ENCODE peak calls at places on chromosomes 5 and 9, in six cellular contexts. One of them, this sample, is unnamed.

GRCh38 chr5:139648205-139649081 is at the start of gene CXXC5:
- DNase-seq in fibroblast of lung: peak; percentile 86
- DNase-seq in hepatocyte: peak; percentile 93
- DNase-seq in stomach: peak; percentile 87
- DNase-seq in coronary artery: peak; percentile 86
- DNase-seq in endodermal cell: peak; percentile 94
- DNase-seq in this sample: peak; percentile 68

GRCh38 chr5:32753051-32753450 is 41.9 kb downstream of the NPR3 start:
- DNase-seq in stomach: no peak
- DNase-seq in fibroblast of lung: peak; percentile 81
- DNase-seq in coronary artery: no peak
- DNase-seq in endodermal cell: no peak
- DNase-seq in hepatocyte: no peak
- DNase-seq in this sample: peak; percentile 7

GRCh38 chr9:26331223-26331622 is 561.4 kb downstream of the CAAP1 start:
- DNase-seq in fibroblast of lung: no peak
- DNase-seq in hepatocyte: no peak
- DNase-seq in endodermal cell: no peak
- DNase-seq in coronary artery: no peak
- DNase-seq in stomach: no peak
- DNase-seq in this sample: no peak

GRCh38 chr5:35753500-35753899 is 103.2 kb upstream of the IL7R start:
- DNase-seq in endodermal cell: peak; percentile 75
- DNase-seq in coronary artery: no peak
- DNase-seq in hepatocyte: no peak
- DNase-seq in stomach: no peak
- DNase-seq in fibroblast of lung: no peak
- DNase-seq in this sample: no peak

GRCh38 chr9:4986291-4986690 is 1.2 kb downstream of the JAK2 start:
- DNase-seq in coronary artery: no peak
- DNase-seq in endodermal cell: no peak
- DNase-seq in hepatocyte: no peak
- DNase-seq in fibroblast of lung: peak; percentile 36
- DNase-seq in stomach: no peak
- DNase-seq in this sample: no peak

GRCh38 chr5:119583684-119584083 is 45.7 kb upstream of the FAM170A start:
- DNase-seq in fibroblast of lung: no peak
- DNase-seq in hepatocyte: no peak
- DNase-seq in stomach: no peak
- DNase-seq in endodermal cell: no peak
- DNase-seq in coronary artery: no peak
- DNase-seq in this sample: no peak

GRCh38 chr5:68304421-68305052 is 89.0 kb downstream of the PIK3R1 start:
- DNase-seq in coronary artery: no peak
- DNase-seq in endodermal cell: no peak
- DNase-seq in fibroblast of lung: no peak
- DNase-seq in hepatocyte: peak; percentile 47
- DNase-seq in stomach: no peak
- DNase-seq in this sample: no peak

GRCh38 chr9:132239999-132240859 is 78.4 kb downstream of the NTNG2 start:
- DNase-seq in hepatocyte: no peak
- DNase-seq in stomach: no peak
- DNase-seq in endodermal cell: peak; percentile 51
- DNase-seq in fibroblast of lung: no peak
- DNase-seq in coronary artery: peak; percentile 84
- DNase-seq in this sample: no peak

GRCh38 chr9:70811638-70812037 is 309.8 kb downstream of the TRPM3 start:
- DNase-seq in coronary artery: no peak
- DNase-seq in stomach: no peak
- DNase-seq in fibroblast of lung: no peak
- DNase-seq in hepatocyte: no peak
- DNase-seq in endodermal cell: no peak
- DNase-seq in this sample: no peak

GRCh38 chr9:135137398-135137832 is 49.9 kb downstream of the OLFM1 start:
- DNase-seq in endodermal cell: peak; percentile 83
- DNase-seq in hepatocyte: no peak
- DNase-seq in stomach: no peak
- DNase-seq in fibroblast of lung: no peak
- DNase-seq in coronary artery: no peak
- DNase-seq in this sample: no peak

GRCh38 chr9:96875460-96876142 is 21.3 kb upstream of the ZNF782 start:
- DNase-seq in fibroblast of lung: peak; percentile 83
- DNase-seq in hepatocyte: peak; percentile 92
- DNase-seq in stomach: peak; percentile 70
- DNase-seq in endodermal cell: peak; percentile 97
- DNase-seq in coronary artery: no peak
- DNase-seq in this sample: peak; percentile 43

DNA sequence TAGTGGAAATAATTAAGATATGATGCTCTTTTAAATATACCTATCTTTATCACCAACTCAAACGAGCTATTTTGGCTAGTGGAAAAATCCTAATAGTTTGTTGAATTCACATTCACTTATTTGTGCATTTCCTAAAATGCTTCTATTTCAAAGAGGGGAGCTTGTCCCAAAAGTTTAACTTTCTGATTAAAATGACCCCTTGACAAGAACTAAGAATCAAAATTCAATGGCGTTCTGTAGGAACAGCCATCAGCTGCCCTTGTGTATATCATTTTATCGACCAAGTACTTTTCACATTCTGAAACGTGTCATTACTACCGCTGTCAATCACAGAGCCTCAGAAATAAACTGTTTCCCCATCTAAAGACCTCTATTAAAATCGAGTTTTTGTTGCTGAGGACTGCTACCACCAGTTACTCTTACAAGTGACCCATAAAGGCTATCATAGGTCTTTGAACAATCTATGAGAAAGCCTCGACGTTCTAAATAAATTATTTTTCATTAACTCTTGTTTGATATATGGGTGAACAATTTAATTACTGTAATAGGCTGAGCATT is 1.5 kb upstream of the FOXD1 start:
- DNase-seq in fibroblast of lung: peak; percentile 12
- DNase-seq in endodermal cell: no peak
- DNase-seq in hepatocyte: no peak
- DNase-seq in coronary artery: no peak
- DNase-seq in stomach: no peak
- DNase-seq in this sample: no peak
- TF ChIP-seq CTCF in fibroblast of lung: no peak
- TF ChIP-seq CTCF in endodermal cell: no peak
- TF ChIP-seq CTCF in hepatocyte: no peak
- TF ChIP-seq CTCF in coronary artery: no peak
- TF ChIP-seq CTCF in stomach: no peak
- TF ChIP-seq CTCF in this sample: no peak

DNA sequence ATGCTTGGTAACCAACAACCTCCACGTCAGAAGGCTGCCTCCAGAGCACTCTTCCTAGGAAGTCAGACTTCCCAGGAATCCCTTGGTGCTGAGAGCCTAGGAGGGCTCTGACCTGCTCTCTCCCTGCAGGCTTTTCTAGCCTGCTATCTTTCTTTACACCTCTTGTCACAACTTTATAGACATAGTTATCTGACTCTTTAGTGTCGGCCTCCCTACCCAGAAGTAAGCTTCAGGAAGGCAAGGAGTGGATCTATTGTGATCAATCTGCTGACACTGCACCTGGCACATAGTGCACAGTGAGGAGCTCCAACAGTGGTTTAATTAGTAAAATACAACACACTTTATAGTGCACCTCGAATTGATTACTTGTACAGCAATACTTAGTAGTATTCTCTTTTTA is 2.3 kb downstream of the AFAP1L1 start:
- DNase-seq in hepatocyte: peak; percentile 47
- DNase-seq in fibroblast of lung: no peak
- DNase-seq in stomach: no peak
- DNase-seq in endodermal cell: no peak
- DNase-seq in coronary artery: no peak
- DNase-seq in this sample: no peak
- H3K4me3 ChIP-seq in hepatocyte: no peak overlapping the region
- H3K4me3 ChIP-seq in fibroblast of lung: no peak overlapping the region
- H3K4me3 ChIP-seq in stomach: no peak overlapping the region
- H3K4me3 ChIP-seq in endodermal cell: no peak overlapping the region
- H3K4me3 ChIP-seq in coronary artery: no peak overlapping the region
- H3K4me3 ChIP-seq in this sample: no peak overlapping the region

GRCh38 chr5:74198156-74198555 is 442.4 kb downstream of the ENC1 start:
- DNase-seq in hepatocyte: no peak
- DNase-seq in stomach: no peak
- DNase-seq in fibroblast of lung: no peak
- DNase-seq in coronary artery: no peak
- DNase-seq in endodermal cell: no peak
- DNase-seq in this sample: no peak
- H3K27ac ChIP-seq in hepatocyte: no peak overlapping the region
- H3K27ac ChIP-seq in stomach: no peak overlapping the region
- H3K27ac ChIP-seq in fibroblast of lung: no peak overlapping the region
- H3K27ac ChIP-seq in coronary artery: no peak overlapping the region
- H3K27ac ChIP-seq in endodermal cell: no peak overlapping the region
- H3K27ac ChIP-seq in this sample: no peak overlapping the region

GRCh38 chr5:135880278-135880677 is 15.4 kb downstream of the IL9 start:
- DNase-seq in endodermal cell: peak; percentile 88
- DNase-seq in hepatocyte: no peak
- DNase-seq in coronary artery: no peak
- DNase-seq in fibroblast of lung: peak; percentile 2
- DNase-seq in stomach: no peak
- DNase-seq in this sample: no peak
- TF ChIP-seq CTCF in endodermal cell: peak; percentile 83
- TF ChIP-seq CTCF in hepatocyte: no peak
- TF ChIP-seq CTCF in coronary artery: no peak
- TF ChIP-seq CTCF in fibroblast of lung: peak; percentile 14
- TF ChIP-seq CTCF in stomach: no peak
- TF ChIP-seq CTCF in this sample: peak; percentile 28

DNA sequence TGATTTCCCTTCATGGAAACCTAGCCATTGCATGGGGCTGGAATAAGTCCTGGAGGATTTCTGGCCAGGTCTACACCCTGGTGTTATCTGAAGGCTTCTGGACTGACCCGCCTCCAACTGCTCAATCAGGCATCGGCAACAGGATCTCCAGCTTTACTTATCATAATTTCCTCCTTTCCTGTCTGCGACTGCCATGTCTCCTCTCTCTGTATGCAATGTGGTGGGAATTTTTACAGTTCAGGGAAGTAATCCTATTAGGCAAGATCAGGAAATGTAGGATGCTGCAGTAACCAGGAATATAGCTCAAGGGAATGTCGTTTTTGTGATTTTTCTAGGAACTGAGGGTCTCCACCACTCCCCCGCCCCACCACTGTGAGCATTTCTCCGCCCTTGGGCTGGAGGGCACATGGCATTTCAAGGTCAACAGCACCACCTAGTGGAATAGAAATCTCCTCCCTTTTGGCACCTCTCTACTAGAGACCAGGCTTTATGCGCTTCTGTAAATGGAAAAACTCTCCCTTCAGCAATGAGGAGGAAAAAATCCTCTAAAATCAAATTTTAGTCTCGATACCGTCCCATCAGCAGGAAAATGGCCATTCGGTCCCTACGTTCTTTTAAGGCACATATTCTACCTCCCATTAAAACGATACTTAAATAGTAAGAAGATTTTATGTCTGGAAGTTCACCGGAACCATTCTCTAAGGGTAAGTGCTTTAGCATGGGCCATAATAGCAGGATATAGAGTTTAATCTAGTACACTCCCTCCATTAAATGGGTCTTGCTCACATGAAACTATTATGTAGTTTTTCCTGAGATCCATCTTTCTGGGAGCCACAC is 93.0 kb downstream of the YTHDC2 start:
- DNase-seq in coronary artery: no peak
- DNase-seq in fibroblast of lung: peak; percentile 67
- DNase-seq in hepatocyte: peak; percentile 84
- DNase-seq in endodermal cell: peak; percentile 86
- DNase-seq in stomach: peak; percentile 28
- DNase-seq in this sample: peak; percentile 18
- H3K4me3 ChIP-seq in coronary artery: no peak overlapping the region
- H3K4me3 ChIP-seq in fibroblast of lung: peak overlapping the region; percentile 23
- H3K4me3 ChIP-seq in hepatocyte: no peak overlapping the region
- H3K4me3 ChIP-seq in endodermal cell: no peak overlapping the region
- H3K4me3 ChIP-seq in stomach: no peak overlapping the region
- H3K4me3 ChIP-seq in this sample: no peak overlapping the region

GRCh38 chr5:39226558-39226957 is 7.2 kb upstream of the FYB1 start:
- DNase-seq in endodermal cell: no peak
- DNase-seq in stomach: no peak
- DNase-seq in fibroblast of lung: no peak
- DNase-seq in hepatocyte: no peak
- DNase-seq in coronary artery: no peak
- DNase-seq in this sample: no peak

GRCh38 chr5:39235648-39236047 is 16.3 kb upstream of the FYB1 start:
- DNase-seq in stomach: no peak
- DNase-seq in hepatocyte: no peak
- DNase-seq in coronary artery: no peak
- DNase-seq in endodermal cell: no peak
- DNase-seq in fibroblast of lung: no peak
- DNase-seq in this sample: no peak

GRCh38 chr5:39233783-39234182 is 14.4 kb upstream of the FYB1 start:
- DNase-seq in endodermal cell: no peak
- DNase-seq in stomach: no peak
- DNase-seq in hepatocyte: no peak
- DNase-seq in fibroblast of lung: no peak
- DNase-seq in coronary artery: no peak
- DNase-seq in this sample: no peak

GRCh38 chr5:39236718-39237117 is 17.4 kb upstream of the FYB1 start:
- DNase-seq in hepatocyte: no peak
- DNase-seq in fibroblast of lung: no peak
- DNase-seq in stomach: no peak
- DNase-seq in endodermal cell: no peak
- DNase-seq in coronary artery: no peak
- DNase-seq in this sample: no peak

DNA sequence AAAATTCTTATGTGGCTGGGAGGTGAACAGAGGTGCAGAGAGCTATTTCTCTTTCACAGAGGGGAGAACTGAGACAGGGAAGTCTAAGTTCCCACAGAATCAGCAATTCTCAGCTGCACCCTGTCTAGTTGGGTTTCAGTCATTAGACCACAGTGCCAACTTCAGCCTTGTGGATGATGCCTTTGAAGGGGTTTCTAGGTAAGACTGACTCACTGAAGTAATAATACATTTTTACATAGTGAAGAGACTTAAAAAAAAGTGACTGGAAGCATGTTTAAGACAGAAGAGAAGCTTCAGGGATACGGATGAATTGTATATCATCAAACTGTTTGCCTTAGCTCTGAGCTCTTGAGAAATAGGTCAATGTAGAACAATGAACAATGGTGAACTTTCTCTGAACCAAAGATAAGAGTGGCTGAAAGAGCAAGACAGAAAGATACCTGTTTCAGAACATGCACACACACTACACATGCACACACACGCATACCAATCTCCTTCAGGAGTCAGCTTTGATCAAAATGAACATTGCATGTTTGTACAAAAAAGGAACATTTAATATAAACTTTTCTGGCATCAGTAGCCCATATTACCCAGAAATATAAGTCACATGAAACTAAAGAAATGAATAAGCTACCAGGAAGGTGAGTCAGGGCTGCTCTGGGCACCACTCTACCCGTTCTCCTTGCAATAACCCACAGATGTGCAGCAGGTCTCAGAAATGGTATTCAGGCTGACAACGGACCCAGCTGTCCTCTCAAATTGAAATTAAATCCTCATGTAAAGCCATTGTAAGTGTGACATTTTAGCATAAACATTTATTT is 12.6 kb upstream of the FYB1 start:
- DNase-seq in endodermal cell: no peak
- DNase-seq in coronary artery: no peak
- DNase-seq in stomach: no peak
- DNase-seq in fibroblast of lung: peak; percentile 11
- DNase-seq in hepatocyte: no peak
- DNase-seq in this sample: no peak
- H3K27ac ChIP-seq in endodermal cell: no peak overlapping the region
- H3K27ac ChIP-seq in coronary artery: no peak overlapping the region
- H3K27ac ChIP-seq in stomach: no peak overlapping the region
- H3K27ac ChIP-seq in fibroblast of lung: no peak overlapping the region
- H3K27ac ChIP-seq in hepatocyte: no peak overlapping the region
- H3K27ac ChIP-seq in this sample: no peak overlapping the region

This sample was measured in AG04450.